ENCODE peak calls at places on chromosomes 7 and 10, in ten cellular contexts. One of them, this sample, is unnamed.

GRCh38 chr7:94295805-94296204 is 98.9 kb upstream of the COL1A2 start:
- DNase-seq in heart right ventricle: no peak
- DNase-seq in left lung: no peak
- DNase-seq in psoas muscle: no peak
- DNase-seq in right lobe of liver: no peak
- DNase-seq in heart left ventricle: no peak
- DNase-seq in colonic mucosa: no peak
- DNase-seq in WTC11: no peak
- DNase-seq in CD8-positive, alpha-beta T cell: no peak
- DNase-seq in LNCaP clone FGC: no peak
- DNase-seq in this sample: no peak

GRCh38 chr7:8003077-8003476 is 34.5 kb downstream of the GLCCI1 start:
- DNase-seq in right lobe of liver: no peak
- DNase-seq in psoas muscle: no peak
- DNase-seq in LNCaP clone FGC: no peak
- DNase-seq in colonic mucosa: no peak
- DNase-seq in heart right ventricle: no peak
- DNase-seq in left lung: no peak
- DNase-seq in heart left ventricle: no peak
- DNase-seq in WTC11: no peak
- DNase-seq in CD8-positive, alpha-beta T cell: no peak
- DNase-seq in this sample: no peak

GRCh38 chr10:132832186-132832983 is 46.4 kb upstream of the NKX6-2 start:
- DNase-seq in heart left ventricle: no peak
- DNase-seq in CD8-positive, alpha-beta T cell: no peak
- DNase-seq in colonic mucosa: no peak
- DNase-seq in left lung: peak; percentile 50
- DNase-seq in LNCaP clone FGC: no peak
- DNase-seq in psoas muscle: no peak
- DNase-seq in heart right ventricle: no peak
- DNase-seq in right lobe of liver: no peak
- DNase-seq in WTC11: no peak
- DNase-seq in this sample: no peak

GRCh38 chr10:42638053-42638820 is at the start of gene ZNF33B:
- DNase-seq in right lobe of liver: peak; percentile 97
- DNase-seq in heart left ventricle: peak; percentile 92
- DNase-seq in WTC11: peak; percentile 94
- DNase-seq in CD8-positive, alpha-beta T cell: peak; percentile 97
- DNase-seq in psoas muscle: peak; percentile 97
- DNase-seq in heart right ventricle: peak; percentile 95
- DNase-seq in LNCaP clone FGC: peak; percentile 92
- DNase-seq in left lung: peak; percentile 98
- DNase-seq in colonic mucosa: peak; percentile 97
- DNase-seq in this sample: peak; percentile 89

GRCh38 chr7:63039882-63040281 is 958.8 kb upstream of the ZNF722 start:
- DNase-seq in heart left ventricle: no peak
- DNase-seq in WTC11: no peak
- DNase-seq in heart right ventricle: no peak
- DNase-seq in left lung: no peak
- DNase-seq in LNCaP clone FGC: no peak
- DNase-seq in colonic mucosa: no peak
- DNase-seq in psoas muscle: no peak
- DNase-seq in right lobe of liver: no peak
- DNase-seq in CD8-positive, alpha-beta T cell: peak; percentile 15
- DNase-seq in this sample: no peak

GRCh38 chr7:64869121-64869725 is 33.9 kb upstream of the ZNF273 start:
- DNase-seq in WTC11: no peak
- DNase-seq in left lung: no peak
- DNase-seq in LNCaP clone FGC: no peak
- DNase-seq in colonic mucosa: peak; percentile 1
- DNase-seq in right lobe of liver: no peak
- DNase-seq in heart left ventricle: no peak
- DNase-seq in CD8-positive, alpha-beta T cell: no peak
- DNase-seq in psoas muscle: no peak
- DNase-seq in heart right ventricle: no peak
- DNase-seq in this sample: no peak

GRCh38 chr7:148474421-148474820 is 116.1 kb upstream of the C7orf33 start:
- DNase-seq in heart right ventricle: no peak
- DNase-seq in left lung: no peak
- DNase-seq in WTC11: no peak
- DNase-seq in right lobe of liver: no peak
- DNase-seq in colonic mucosa: no peak
- DNase-seq in CD8-positive, alpha-beta T cell: no peak
- DNase-seq in psoas muscle: no peak
- DNase-seq in heart left ventricle: no peak
- DNase-seq in LNCaP clone FGC: no peak
- DNase-seq in this sample: no peak

GRCh38 chr7:46218461-46219202 is 297.6 kb upstream of the IGFBP3 start:
- DNase-seq in heart right ventricle: no peak
- DNase-seq in heart left ventricle: peak; percentile 37
- DNase-seq in colonic mucosa: no peak
- DNase-seq in left lung: no peak
- DNase-seq in right lobe of liver: no peak
- DNase-seq in WTC11: no peak
- DNase-seq in CD8-positive, alpha-beta T cell: no peak
- DNase-seq in psoas muscle: no peak
- DNase-seq in LNCaP clone FGC: no peak
- DNase-seq in this sample: no peak

GRCh38 chr10:70928140-70928539 is 39.8 kb upstream of the PCBD1 start:
- DNase-seq in LNCaP clone FGC: no peak
- DNase-seq in psoas muscle: no peak
- DNase-seq in colonic mucosa: no peak
- DNase-seq in left lung: peak; percentile 43
- DNase-seq in right lobe of liver: no peak
- DNase-seq in heart left ventricle: no peak
- DNase-seq in WTC11: no peak
- DNase-seq in CD8-positive, alpha-beta T cell: no peak
- DNase-seq in heart right ventricle: no peak
- DNase-seq in this sample: no peak

GRCh38 chr10:70926215-70927000 is 38.0 kb upstream of the PCBD1 start:
- DNase-seq in right lobe of liver: no peak
- DNase-seq in WTC11: no peak
- DNase-seq in psoas muscle: no peak
- DNase-seq in LNCaP clone FGC: no peak
- DNase-seq in heart left ventricle: peak; percentile 43
- DNase-seq in left lung: peak; percentile 41
- DNase-seq in CD8-positive, alpha-beta T cell: no peak
- DNase-seq in heart right ventricle: peak; percentile 69
- DNase-seq in colonic mucosa: no peak
- DNase-seq in this sample: no peak

GRCh38 chr10:70923696-70924095 is 35.3 kb upstream of the PCBD1 start:
- DNase-seq in heart right ventricle: no peak
- DNase-seq in LNCaP clone FGC: no peak
- DNase-seq in CD8-positive, alpha-beta T cell: no peak
- DNase-seq in WTC11: no peak
- DNase-seq in heart left ventricle: no peak
- DNase-seq in colonic mucosa: no peak
- DNase-seq in right lobe of liver: no peak
- DNase-seq in left lung: peak; percentile 59
- DNase-seq in psoas muscle: no peak
- DNase-seq in this sample: no peak

GRCh38 chr10:70927221-70927943 is 39.0 kb upstream of the PCBD1 start:
- DNase-seq in right lobe of liver: no peak
- DNase-seq in colonic mucosa: no peak
- DNase-seq in left lung: peak; percentile 39
- DNase-seq in psoas muscle: no peak
- DNase-seq in LNCaP clone FGC: no peak
- DNase-seq in heart left ventricle: no peak
- DNase-seq in heart right ventricle: no peak
- DNase-seq in CD8-positive, alpha-beta T cell: no peak
- DNase-seq in WTC11: no peak
- DNase-seq in this sample: no peak

DNA sequence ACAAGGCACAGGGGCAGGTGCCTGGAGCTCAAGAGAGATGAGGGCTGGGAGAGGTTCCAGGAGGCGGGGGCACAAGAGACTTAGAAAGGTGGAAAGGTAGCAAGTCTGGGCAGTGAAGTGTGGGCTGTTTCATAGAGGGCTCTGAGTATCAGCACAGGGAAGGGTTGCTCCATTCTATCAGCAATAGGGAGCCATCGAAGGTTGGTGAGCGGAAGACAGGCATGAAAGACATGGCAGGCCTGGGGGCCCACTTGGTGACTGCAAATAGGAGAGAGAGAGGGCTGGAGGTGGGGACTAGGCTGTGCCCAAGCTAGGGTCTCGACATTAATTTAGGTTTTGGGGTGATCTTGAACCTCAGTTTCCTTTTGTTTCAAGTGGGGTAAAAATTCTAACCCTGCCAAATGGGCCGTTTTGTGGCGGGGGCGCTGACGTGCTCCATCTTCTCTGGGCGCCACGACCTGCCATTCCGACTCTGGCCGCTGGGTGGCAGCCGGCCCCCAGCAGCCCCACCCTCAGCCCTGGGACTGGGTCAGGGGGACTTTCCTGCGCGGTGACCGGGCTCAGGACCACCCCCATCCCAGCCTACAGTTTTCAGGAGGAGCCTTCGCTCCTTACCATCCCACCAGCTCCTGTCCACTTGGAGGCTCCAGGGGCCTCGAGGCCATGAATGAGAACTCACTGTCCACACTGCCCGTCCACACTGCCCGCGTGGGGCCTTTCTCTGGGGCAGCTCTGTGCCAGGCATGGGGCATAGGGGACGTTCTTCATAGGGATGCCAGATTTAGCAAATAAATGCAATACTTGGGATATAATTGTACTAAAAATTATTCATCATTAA is 37.2 kb upstream of the PCBD1 start:
- DNase-seq in colonic mucosa: peak; percentile 32
- DNase-seq in right lobe of liver: peak; percentile 44
- DNase-seq in heart left ventricle: peak; percentile 44
- DNase-seq in LNCaP clone FGC: no peak
- DNase-seq in WTC11: peak; percentile 77
- DNase-seq in heart right ventricle: peak; percentile 62
- DNase-seq in psoas muscle: peak; percentile 70
- DNase-seq in left lung: peak; percentile 90
- DNase-seq in CD8-positive, alpha-beta T cell: peak; percentile 66
- DNase-seq in this sample: peak; percentile 73
- TF ChIP-seq CTCF in colonic mucosa: peak; percentile 96
- TF ChIP-seq CTCF in right lobe of liver: peak; percentile 95
- TF ChIP-seq CTCF in heart left ventricle: peak; percentile 99
- TF ChIP-seq CTCF in LNCaP clone FGC: peak; percentile 94
- TF ChIP-seq CTCF in WTC11: peak; percentile 95
- TF ChIP-seq CTCF in heart right ventricle: peak; percentile 99
- TF ChIP-seq CTCF in psoas muscle: peak; percentile 98
- TF ChIP-seq CTCF in left lung: peak; percentile 96
- TF ChIP-seq CTCF in CD8-positive, alpha-beta T cell: peak; percentile 81
- TF ChIP-seq CTCF in this sample: peak; percentile 98

GRCh38 chr7:103613655-103614642 is 167.9 kb upstream of the SLC26A5 start:
- DNase-seq in psoas muscle: no peak
- DNase-seq in left lung: no peak
- DNase-seq in colonic mucosa: no peak
- DNase-seq in LNCaP clone FGC: no peak
- DNase-seq in heart right ventricle: no peak
- DNase-seq in CD8-positive, alpha-beta T cell: no peak
- DNase-seq in right lobe of liver: no peak
- DNase-seq in heart left ventricle: no peak
- DNase-seq in WTC11: no peak
- DNase-seq in this sample: no peak
- TF ChIP-seq CTCF in psoas muscle: no peak
- TF ChIP-seq CTCF in left lung: no peak
- TF ChIP-seq CTCF in colonic mucosa: no peak
- TF ChIP-seq CTCF in LNCaP clone FGC: no peak
- TF ChIP-seq CTCF in heart right ventricle: no peak
- TF ChIP-seq CTCF in CD8-positive, alpha-beta T cell: no peak
- TF ChIP-seq CTCF in right lobe of liver: peak; percentile 19
- TF ChIP-seq CTCF in heart left ventricle: no peak
- TF ChIP-seq CTCF in WTC11: no peak
- TF ChIP-seq CTCF in this sample: no peak

GRCh38 chr10:124346831-124347230 is 71.9 kb downstream of the OAT start:
- DNase-seq in LNCaP clone FGC: no peak
- DNase-seq in WTC11: no peak
- DNase-seq in psoas muscle: no peak
- DNase-seq in right lobe of liver: no peak
- DNase-seq in left lung: no peak
- DNase-seq in CD8-positive, alpha-beta T cell: no peak
- DNase-seq in colonic mucosa: no peak
- DNase-seq in heart left ventricle: no peak
- DNase-seq in heart right ventricle: no peak
- DNase-seq in this sample: no peak

GRCh38 chr10:124349993-124350280 is 68.8 kb downstream of the OAT start:
- DNase-seq in heart right ventricle: no peak
- DNase-seq in LNCaP clone FGC: no peak
- DNase-seq in psoas muscle: no peak
- DNase-seq in colonic mucosa: no peak
- DNase-seq in right lobe of liver: no peak
- DNase-seq in WTC11: no peak
- DNase-seq in left lung: no peak
- DNase-seq in CD8-positive, alpha-beta T cell: no peak
- DNase-seq in heart left ventricle: no peak
- DNase-seq in this sample: no peak

GRCh38 chr10:124349231-124349992 is 69.3 kb downstream of the OAT start:
- DNase-seq in WTC11: no peak
- DNase-seq in LNCaP clone FGC: no peak
- DNase-seq in heart left ventricle: no peak
- DNase-seq in colonic mucosa: no peak
- DNase-seq in CD8-positive, alpha-beta T cell: no peak
- DNase-seq in right lobe of liver: no peak
- DNase-seq in heart right ventricle: no peak
- DNase-seq in psoas muscle: no peak
- DNase-seq in left lung: no peak
- DNase-seq in this sample: no peak

GRCh38 chr10:124348801-124349200 is 69.9 kb downstream of the OAT start:
- DNase-seq in CD8-positive, alpha-beta T cell: no peak
- DNase-seq in colonic mucosa: no peak
- DNase-seq in heart left ventricle: no peak
- DNase-seq in right lobe of liver: no peak
- DNase-seq in WTC11: no peak
- DNase-seq in psoas muscle: no peak
- DNase-seq in LNCaP clone FGC: no peak
- DNase-seq in left lung: no peak
- DNase-seq in heart right ventricle: no peak
- DNase-seq in this sample: no peak

DNA sequence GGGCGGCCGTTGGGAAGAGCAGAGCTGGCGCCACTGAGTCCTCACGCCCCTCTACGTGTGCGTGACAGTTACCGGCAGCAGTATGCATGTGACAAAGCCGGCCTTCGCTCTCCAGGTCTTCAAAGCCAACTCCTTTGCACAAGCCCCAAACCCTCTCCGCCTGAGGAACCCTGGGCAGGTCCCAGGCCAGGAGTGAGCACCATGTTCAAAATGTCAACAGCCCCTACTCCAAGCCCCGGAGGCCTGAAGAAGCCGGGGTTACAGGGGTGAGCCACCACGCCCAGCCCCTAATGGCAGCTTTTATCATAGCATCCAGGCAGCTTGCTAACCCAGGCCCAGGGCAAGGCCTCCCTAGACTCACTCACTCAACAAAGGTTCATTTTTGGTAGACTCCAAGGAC is 70.8 kb downstream of the OAT start:
- DNase-seq in LNCaP clone FGC: no peak
- DNase-seq in heart left ventricle: no peak
- DNase-seq in heart right ventricle: no peak
- DNase-seq in WTC11: peak; percentile 46
- DNase-seq in psoas muscle: no peak
- DNase-seq in CD8-positive, alpha-beta T cell: no peak
- DNase-seq in colonic mucosa: no peak
- DNase-seq in left lung: no peak
- DNase-seq in right lobe of liver: no peak
- DNase-seq in this sample: peak; percentile 16
- TF ChIP-seq CTCF in LNCaP clone FGC: no peak
- TF ChIP-seq CTCF in heart left ventricle: no peak
- TF ChIP-seq CTCF in heart right ventricle: no peak
- TF ChIP-seq CTCF in WTC11: peak; percentile 12
- TF ChIP-seq CTCF in psoas muscle: no peak
- TF ChIP-seq CTCF in CD8-positive, alpha-beta T cell: no peak
- TF ChIP-seq CTCF in colonic mucosa: no peak
- TF ChIP-seq CTCF in left lung: no peak
- TF ChIP-seq CTCF in right lobe of liver: no peak
- TF ChIP-seq CTCF in this sample: peak; percentile 32

GRCh38 chr7:21565614-21566013 is 22.8 kb downstream of the DNAH11 start:
- DNase-seq in heart left ventricle: no peak
- DNase-seq in WTC11: no peak
- DNase-seq in colonic mucosa: no peak
- DNase-seq in psoas muscle: no peak
- DNase-seq in heart right ventricle: no peak
- DNase-seq in CD8-positive, alpha-beta T cell: no peak
- DNase-seq in right lobe of liver: no peak
- DNase-seq in LNCaP clone FGC: no peak
- DNase-seq in left lung: no peak
- DNase-seq in this sample: no peak

GRCh38 chr7:21572914-21573313 is 30.1 kb downstream of the DNAH11 start:
- DNase-seq in left lung: no peak
- DNase-seq in heart right ventricle: no peak
- DNase-seq in WTC11: no peak
- DNase-seq in right lobe of liver: no peak
- DNase-seq in psoas muscle: no peak
- DNase-seq in LNCaP clone FGC: no peak
- DNase-seq in colonic mucosa: no peak
- DNase-seq in CD8-positive, alpha-beta T cell: no peak
- DNase-seq in heart left ventricle: no peak
- DNase-seq in this sample: no peak

GRCh38 chr7:21566094-21566493 is 23.3 kb downstream of the DNAH11 start:
- DNase-seq in WTC11: no peak
- DNase-seq in CD8-positive, alpha-beta T cell: no peak
- DNase-seq in LNCaP clone FGC: peak; percentile 58
- DNase-seq in heart left ventricle: no peak
- DNase-seq in left lung: no peak
- DNase-seq in colonic mucosa: no peak
- DNase-seq in right lobe of liver: no peak
- DNase-seq in heart right ventricle: no peak
- DNase-seq in psoas muscle: no peak
- DNase-seq in this sample: no peak

GRCh38 chr7:21572331-21572730 is 29.5 kb downstream of the DNAH11 start:
- DNase-seq in right lobe of liver: no peak
- DNase-seq in CD8-positive, alpha-beta T cell: no peak
- DNase-seq in heart left ventricle: no peak
- DNase-seq in heart right ventricle: no peak
- DNase-seq in psoas muscle: no peak
- DNase-seq in WTC11: no peak
- DNase-seq in LNCaP clone FGC: no peak
- DNase-seq in colonic mucosa: no peak
- DNase-seq in left lung: no peak
- DNase-seq in this sample: no peak

GRCh38 chr7:21568762-21569161 is 25.9 kb downstream of the DNAH11 start:
- DNase-seq in heart left ventricle: no peak
- DNase-seq in CD8-positive, alpha-beta T cell: no peak
- DNase-seq in right lobe of liver: no peak
- DNase-seq in left lung: no peak
- DNase-seq in WTC11: no peak
- DNase-seq in heart right ventricle: no peak
- DNase-seq in psoas muscle: no peak
- DNase-seq in colonic mucosa: no peak
- DNase-seq in LNCaP clone FGC: no peak
- DNase-seq in this sample: no peak
- TF ChIP-seq CTCF in heart left ventricle: peak; percentile 23
- TF ChIP-seq CTCF in CD8-positive, alpha-beta T cell: peak; percentile 19
- TF ChIP-seq CTCF in right lobe of liver: peak; percentile 49
- TF ChIP-seq CTCF in left lung: no peak
- TF ChIP-seq CTCF in WTC11: no peak
- TF ChIP-seq CTCF in heart right ventricle: peak; percentile 36
- TF ChIP-seq CTCF in psoas muscle: peak; percentile 11
- TF ChIP-seq CTCF in colonic mucosa: no peak
- TF ChIP-seq CTCF in LNCaP clone FGC: peak; percentile 47
- TF ChIP-seq CTCF in this sample: no peak

This sample was measured in endothelial cell.